ENCODE peak calls at places on chromosomes 11 and 22, in four cellular contexts. One of them, this sample, is unnamed.

GRCh38 chr11:86245369-86246292 is 1.1 kb downstream of the EED start:
- DNase-seq in fibroblast of lung: peak
- DNase-seq in astrocyte of the spinal cord: peak
- DNase-seq in ovary: no peak
- DNase-seq in this sample: peak

GRCh38 chr11:126053340-126054286 is 9.1 kb downstream of the CDON start:
- DNase-seq in ovary: no peak
- DNase-seq in astrocyte of the spinal cord: no peak
- DNase-seq in fibroblast of lung: no peak
- DNase-seq in this sample: no peak

GRCh38 chr11:62451243-62451626 is 32.4 kb downstream of the SCGB1A1 start:
- DNase-seq in fibroblast of lung: no peak
- DNase-seq in astrocyte of the spinal cord: no peak
- DNase-seq in ovary: no peak
- DNase-seq in this sample: no peak

GRCh38 chr11:355581-356458 is 13.5 kb upstream of the B4GALNT4 start:
- DNase-seq in ovary: peak
- DNase-seq in fibroblast of lung: peak
- DNase-seq in astrocyte of the spinal cord: peak
- DNase-seq in this sample: peak

GRCh38 chr11:11149671-11150459 is 203.2 kb downstream of the CSNK2A3 start:
- DNase-seq in ovary: no peak
- DNase-seq in astrocyte of the spinal cord: no peak
- DNase-seq in fibroblast of lung: no peak
- DNase-seq in this sample: no peak

GRCh38 chr11:58276151-58276550 is 8.1 kb upstream of the OR10W1 start:
- DNase-seq in fibroblast of lung: no peak
- DNase-seq in astrocyte of the spinal cord: no peak
- DNase-seq in ovary: no peak
- DNase-seq in this sample: no peak

GRCh38 chr11:65526744-65527143 is 1.9 kb downstream of the SCYL1 start:
- DNase-seq in astrocyte of the spinal cord: no peak
- DNase-seq in ovary: no peak
- DNase-seq in fibroblast of lung: no peak
- DNase-seq in this sample: no peak

GRCh38 chr11:3962406-3962840 is 107.0 kb downstream of the STIM1 start:
- DNase-seq in ovary: no peak
- DNase-seq in fibroblast of lung: no peak
- DNase-seq in astrocyte of the spinal cord: peak
- DNase-seq in this sample: no peak

GRCh38 chr22:36253523-36254490 is 874 bp downstream of the APOL1 start:
- DNase-seq in fibroblast of lung: no peak
- DNase-seq in astrocyte of the spinal cord: no peak
- DNase-seq in ovary: peak
- DNase-seq in this sample: peak

GRCh38 chr22:49783926-49784629 is 43.6 kb downstream of the BRD1 start:
- DNase-seq in fibroblast of lung: no peak
- DNase-seq in ovary: no peak
- DNase-seq in astrocyte of the spinal cord: no peak
- DNase-seq in this sample: no peak

GRCh38 chr11:130511765-130512164 is 63.3 kb downstream of the ADAMTS15 start:
- DNase-seq in fibroblast of lung: peak
- DNase-seq in astrocyte of the spinal cord: no peak
- DNase-seq in ovary: no peak
- DNase-seq in this sample: no peak

GRCh38 chr11:77669848-77670511 is 32.4 kb upstream of the CLNS1A start:
- DNase-seq in ovary: no peak
- DNase-seq in astrocyte of the spinal cord: peak
- DNase-seq in fibroblast of lung: peak
- DNase-seq in this sample: peak

GRCh38 chr22:32130464-32130863 is 28.6 kb downstream of the C22orf42 start:
- DNase-seq in ovary: no peak
- DNase-seq in fibroblast of lung: no peak
- DNase-seq in astrocyte of the spinal cord: no peak
- DNase-seq in this sample: no peak

GRCh38 chr22:49271831-49272230 is 555.8 kb downstream of the BRD1 start:
- DNase-seq in fibroblast of lung: no peak
- DNase-seq in astrocyte of the spinal cord: no peak
- DNase-seq in ovary: no peak
- DNase-seq in this sample: no peak

GRCh38 chr11:67178878-67179277 is 59.8 kb downstream of the KDM2A start:
- DNase-seq in astrocyte of the spinal cord: no peak
- DNase-seq in fibroblast of lung: peak
- DNase-seq in ovary: no peak
- DNase-seq in this sample: peak

GRCh38 chr11:120381401-120381800 is 45.2 kb downstream of the ARHGEF12 start:
- DNase-seq in ovary: no peak
- DNase-seq in astrocyte of the spinal cord: no peak
- DNase-seq in fibroblast of lung: no peak
- DNase-seq in this sample: no peak

GRCh38 chr11:65560555-65561418 is 2.6 kb upstream of the LTBP3 start:
- DNase-seq in astrocyte of the spinal cord: peak
- DNase-seq in fibroblast of lung: peak
- DNase-seq in ovary: peak
- DNase-seq in this sample: peak

GRCh38 chr22:42820075-42820763 is 36.9 kb downstream of the ARFGAP3 start:
- DNase-seq in astrocyte of the spinal cord: peak
- DNase-seq in fibroblast of lung: peak
- DNase-seq in ovary: no peak
- DNase-seq in this sample: peak

GRCh38 chr11:8241373-8242112 is 22.1 kb downstream of the LMO1 start:
- DNase-seq in fibroblast of lung: no peak
- DNase-seq in ovary: no peak
- DNase-seq in astrocyte of the spinal cord: no peak
- DNase-seq in this sample: no peak

GRCh38 chr22:19535001-19535400 is 10.8 kb upstream of the CLDN5 start:
- DNase-seq in ovary: no peak
- DNase-seq in astrocyte of the spinal cord: no peak
- DNase-seq in fibroblast of lung: no peak
- DNase-seq in this sample: no peak

GRCh38 chr11:11531127-11531526 is 90.7 kb downstream of the GALNT18 start:
- DNase-seq in fibroblast of lung: no peak
- DNase-seq in ovary: no peak
- DNase-seq in astrocyte of the spinal cord: no peak
- DNase-seq in this sample: no peak

GRCh38 chr11:10526974-10527918 is 13.7 kb downstream of the RNF141 start:
- DNase-seq in ovary: no peak
- DNase-seq in astrocyte of the spinal cord: peak
- DNase-seq in fibroblast of lung: peak
- DNase-seq in this sample: peak

GRCh38 chr11:15967966-15968365 is 388.4 kb downstream of the SOX6 start:
- DNase-seq in fibroblast of lung: peak
- DNase-seq in ovary: no peak
- DNase-seq in astrocyte of the spinal cord: peak
- DNase-seq in this sample: peak

GRCh38 chr11:84089072-84090057 is 803.2 kb upstream of the CCDC90B start:
- DNase-seq in astrocyte of the spinal cord: no peak
- DNase-seq in ovary: no peak
- DNase-seq in fibroblast of lung: no peak
- DNase-seq in this sample: no peak

GRCh38 chr22:36911887-36912661 is 1.4 kb upstream of the CSF2RB start:
- DNase-seq in ovary: no peak
- DNase-seq in astrocyte of the spinal cord: no peak
- DNase-seq in fibroblast of lung: peak
- DNase-seq in this sample: peak

GRCh38 chr11:91795139-91795887 is 429.3 kb upstream of the FAT3 start:
- DNase-seq in fibroblast of lung: peak
- DNase-seq in astrocyte of the spinal cord: peak
- DNase-seq in ovary: no peak
- DNase-seq in this sample: no peak

GRCh38 chr11:121464352-121464946 is 11.7 kb upstream of the SORL1-AS1 start:
- DNase-seq in fibroblast of lung: peak
- DNase-seq in ovary: peak
- DNase-seq in astrocyte of the spinal cord: peak
- DNase-seq in this sample: peak

GRCh38 chr22:50730013-50730891 is 7.8 kb upstream of the ACR start:
- DNase-seq in ovary: peak
- DNase-seq in astrocyte of the spinal cord: no peak
- DNase-seq in fibroblast of lung: no peak
- DNase-seq in this sample: no peak

GRCh38 chr22:25536578-25536977 is 27.9 kb upstream of the GRK3 start:
- DNase-seq in astrocyte of the spinal cord: no peak
- DNase-seq in ovary: no peak
- DNase-seq in fibroblast of lung: peak
- DNase-seq in this sample: peak

GRCh38 chr11:117691501-117691900 is 105.5 kb downstream of the DSCAML1 start:
- DNase-seq in fibroblast of lung: no peak
- DNase-seq in ovary: no peak
- DNase-seq in astrocyte of the spinal cord: no peak
- DNase-seq in this sample: no peak

GRCh38 chr11:67345949-67346819 is 7.2 kb downstream of the POLD4 start:
- DNase-seq in fibroblast of lung: peak
- DNase-seq in astrocyte of the spinal cord: peak
- DNase-seq in ovary: no peak
- DNase-seq in this sample: peak

GRCh38 chr22:17057959-17058814 is 26.6 kb upstream of the IL17RA start:
- DNase-seq in fibroblast of lung: peak
- DNase-seq in astrocyte of the spinal cord: peak
- DNase-seq in ovary: peak
- DNase-seq in this sample: peak

GRCh38 chr22:38569181-38569971 is 607 bp downstream of the DMC1 start:
- DNase-seq in fibroblast of lung: no peak
- DNase-seq in ovary: no peak
- DNase-seq in astrocyte of the spinal cord: no peak
- DNase-seq in this sample: no peak

GRCh38 chr22:41564563-41564962 is 3.8 kb downstream of the CSDC2 start:
- DNase-seq in fibroblast of lung: peak
- DNase-seq in ovary: peak
- DNase-seq in astrocyte of the spinal cord: peak
- DNase-seq in this sample: no peak

GRCh38 chr11:118572075-118572913 is at the start of gene ARCN1:
- DNase-seq in ovary: peak
- DNase-seq in fibroblast of lung: peak
- DNase-seq in astrocyte of the spinal cord: peak
- DNase-seq in this sample: peak

GRCh38 chr11:102256251-102256650 is 61.0 kb upstream of the BIRC3 start:
- DNase-seq in ovary: no peak
- DNase-seq in fibroblast of lung: peak
- DNase-seq in astrocyte of the spinal cord: peak
- DNase-seq in this sample: peak

GRCh38 chr11:133029096-133029495 is 503.2 kb downstream of the OPCML start:
- DNase-seq in ovary: no peak
- DNase-seq in fibroblast of lung: no peak
- DNase-seq in astrocyte of the spinal cord: no peak
- DNase-seq in this sample: no peak

GRCh38 chr11:70574725-70575347 is 176.5 kb downstream of the CTTN start:
- DNase-seq in ovary: no peak
- DNase-seq in astrocyte of the spinal cord: no peak
- DNase-seq in fibroblast of lung: no peak
- DNase-seq in this sample: no peak

DNA sequence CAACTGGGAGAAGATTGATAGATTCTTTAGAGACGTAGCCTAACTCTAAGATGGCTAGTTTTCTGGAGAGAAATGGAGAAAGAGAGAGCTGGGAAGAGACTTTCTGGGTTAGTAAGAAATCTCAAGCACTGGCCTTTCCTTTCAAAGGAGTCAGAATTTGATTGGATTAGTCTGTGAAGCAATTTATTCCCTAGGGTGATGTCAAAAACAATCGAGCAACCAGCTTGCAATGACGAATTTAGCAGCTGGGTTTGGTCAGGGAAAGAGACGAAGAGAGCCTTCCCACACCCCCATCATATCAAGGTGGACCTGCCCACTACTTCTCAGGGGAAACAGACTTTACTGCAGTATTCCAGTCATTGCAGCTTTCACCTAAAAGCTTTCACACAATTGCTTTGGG is 10.8 kb downstream of the KRTAP5-6 start:
- DNase-seq in fibroblast of lung: no peak
- DNase-seq in ovary: no peak
- DNase-seq in astrocyte of the spinal cord: no peak
- DNase-seq in this sample: peak
- TF ChIP-seq CTCF in fibroblast of lung: no peak
- TF ChIP-seq CTCF in ovary: no peak
- TF ChIP-seq CTCF in astrocyte of the spinal cord: no peak
- TF ChIP-seq CTCF in this sample: no peak

GRCh38 chr22:34225278-34225677 is 305.0 kb upstream of the LARGE1 start:
- DNase-seq in ovary: no peak
- DNase-seq in fibroblast of lung: no peak
- DNase-seq in astrocyte of the spinal cord: no peak
- DNase-seq in this sample: no peak
- TF ChIP-seq CTCF in ovary: no peak
- TF ChIP-seq CTCF in fibroblast of lung: no peak
- TF ChIP-seq CTCF in astrocyte of the spinal cord: no peak
- TF ChIP-seq CTCF in this sample: no peak

GRCh38 chr11:94455861-94456260 is 37.8 kb downstream of the MRE11 start:
- DNase-seq in astrocyte of the spinal cord: no peak
- DNase-seq in ovary: no peak
- DNase-seq in fibroblast of lung: no peak
- DNase-seq in this sample: no peak

GRCh38 chr11:94457118-94458029 is 36.3 kb downstream of the MRE11 start:
- DNase-seq in ovary: no peak
- DNase-seq in astrocyte of the spinal cord: no peak
- DNase-seq in fibroblast of lung: peak
- DNase-seq in this sample: peak

GRCh38 chr11:94459576-94459975 is 34.1 kb downstream of the MRE11 start:
- DNase-seq in astrocyte of the spinal cord: no peak
- DNase-seq in ovary: no peak
- DNase-seq in fibroblast of lung: no peak
- DNase-seq in this sample: no peak
- TF ChIP-seq CTCF in astrocyte of the spinal cord: no peak
- TF ChIP-seq CTCF in ovary: no peak
- TF ChIP-seq CTCF in fibroblast of lung: no peak
- TF ChIP-seq CTCF in this sample: no peak

GRCh38 chr11:44788536-44789227 is 61.9 kb downstream of the TSPAN18 start:
- DNase-seq in ovary: no peak
- DNase-seq in fibroblast of lung: peak
- DNase-seq in astrocyte of the spinal cord: peak
- DNase-seq in this sample: no peak

GRCh38 chr11:44792171-44792570 is 65.4 kb downstream of the TSPAN18 start:
- DNase-seq in fibroblast of lung: no peak
- DNase-seq in astrocyte of the spinal cord: no peak
- DNase-seq in ovary: no peak
- DNase-seq in this sample: no peak

GRCh38 chr11:44791546-44791945 is 64.8 kb downstream of the TSPAN18 start:
- DNase-seq in ovary: no peak
- DNase-seq in fibroblast of lung: no peak
- DNase-seq in astrocyte of the spinal cord: no peak
- DNase-seq in this sample: no peak

GRCh38 chr11:44789466-44789865 is 62.7 kb downstream of the TSPAN18 start:
- DNase-seq in fibroblast of lung: peak
- DNase-seq in astrocyte of the spinal cord: no peak
- DNase-seq in ovary: no peak
- DNase-seq in this sample: peak

DNA sequence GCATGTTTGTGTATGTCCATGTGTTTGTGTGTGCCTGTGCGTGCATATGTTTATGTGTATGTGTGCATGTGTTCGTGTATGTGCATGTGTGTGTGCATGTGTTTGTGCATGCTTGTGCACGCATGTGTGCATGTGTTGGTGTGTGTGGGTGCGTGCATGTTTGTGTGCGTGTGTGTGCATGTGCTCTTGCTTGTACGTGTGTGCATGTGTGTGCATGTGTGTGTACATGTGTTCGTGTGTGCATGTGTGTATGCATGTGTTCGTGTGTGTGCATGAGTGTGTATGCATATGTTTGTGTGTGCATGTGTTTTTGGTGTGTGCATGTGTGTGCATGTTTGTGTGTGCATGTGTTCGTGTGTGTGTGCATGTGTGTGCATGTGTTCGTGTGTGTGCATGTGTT is 63.4 kb downstream of the TSPAN18 start:
- DNase-seq in astrocyte of the spinal cord: no peak
- DNase-seq in ovary: no peak
- DNase-seq in fibroblast of lung: no peak
- DNase-seq in this sample: no peak
- TF ChIP-seq CTCF in astrocyte of the spinal cord: no peak
- TF ChIP-seq CTCF in ovary: no peak
- TF ChIP-seq CTCF in fibroblast of lung: no peak
- TF ChIP-seq CTCF in this sample: no peak